ENCODE peak calls at places on chromosome 22, in ten cellular contexts. Y, X, G, D, L, B, F, O, H and R are unnamed samples.
A peak's percentile ranks its signal among the peaks of the same experiment; 100 is the strongest.

GRCh38 chr22:37235897-37236607 is 8.0 kb downstream of the RAC2 start:
- DNase-seq in Y (no peak), X (no peak), G (no peak), D (no peak), L (no peak), B (no peak), F (no peak), O (no peak), H (no peak), R (no peak)

GRCh38 chr22:37051629-37052385 is at the start of gene KCTD17:
- DNase-seq in Y (peak; percentile 78), X (peak; percentile 77), G (peak; percentile 69), D (peak; percentile 60), L (peak; percentile 61), B (peak; percentile 66), F (peak; percentile 80), O (peak; percentile 79), H (peak; percentile 66), R (no peak)

GRCh38 chr22:18088825-18089568 is 11.2 kb downstream of the PEX26 start:
- DNase-seq in Y (peak; percentile 65), X (no peak), G (no peak), D (no peak), L (no peak), B (no peak), F (no peak), O (no peak), H (no peak), R (no peak)

GRCh38 chr22:32181043-32181442 is 21.9 kb upstream of the C22orf42 start:
- DNase-seq in Y (no peak), X (no peak), G (no peak), D (no peak), L (no peak), B (no peak), F (no peak), O (no peak), H (no peak), R (no peak)

GRCh38 chr22:31139866-31140716 is at the start of gene PLA2G3:
- DNase-seq in Y (no peak), X (no peak), G (no peak), D (peak; percentile 62), L (no peak), B (peak; percentile 88), F (peak; percentile 94), O (peak; percentile 99), H (no peak), R (no peak)

GRCh38 chr22:30444632-30445437 is 19.3 kb downstream of the MTFP1 start:
- DNase-seq in Y (no peak), X (peak; percentile 64), G (peak; percentile 39), D (peak; percentile 59), L (peak; percentile 37), B (peak; percentile 77), F (peak; percentile 82), O (peak; percentile 89), H (no peak), R (no peak)

GRCh38 chr22:27345681-27346080 is 455.9 kb downstream of the MN1 start:
- DNase-seq in Y (no peak), X (no peak), G (no peak), D (no peak), L (no peak), B (no peak), F (no peak), O (no peak), H (no peak), R (no peak)

GRCh38 chr22:25884121-25884520 is 142.1 kb downstream of the MYO18B start:
- DNase-seq in Y (no peak), X (no peak), G (no peak), D (no peak), L (no peak), B (no peak), F (no peak), O (no peak), H (no peak), R (no peak)

GRCh38 chr22:30008401-30008800 is 71.9 kb upstream of the HORMAD2 start:
- DNase-seq in Y (no peak), X (no peak), G (no peak), D (no peak), L (no peak), B (no peak), F (peak; percentile 63), O (no peak), H (no peak), R (no peak)

GRCh38 chr22:50626314-50626855 is 1.6 kb downstream of the ARSA start:
- DNase-seq in Y (no peak), X (no peak), G (no peak), D (no peak), L (no peak), B (no peak), F (no peak), O (no peak), H (no peak), R (no peak)

GRCh38 chr22:35917651-35918050 is 111.0 kb downstream of the RBFOX2 start:
- DNase-seq in Y (no peak), X (no peak), G (no peak), D (no peak), L (no peak), B (no peak), F (no peak), O (no peak), H (no peak), R (no peak)

GRCh38 chr22:50585238-50585637 is 2.6 kb upstream of the CHKB start:
- DNase-seq in Y (no peak), X (no peak), G (no peak), D (no peak), L (peak; percentile 6), B (no peak), F (no peak), O (no peak), H (no peak), R (no peak)

GRCh38 chr22:29704528-29705285 is 15.1 kb upstream of the CABP7 start:
- DNase-seq in Y (no peak), X (no peak), G (no peak), D (peak; percentile 68), L (no peak), B (peak; percentile 71), F (no peak), O (no peak), H (no peak), R (peak; percentile 81)

GRCh38 chr22:50712341-50713007 is 25.5 kb upstream of the ACR start:
- DNase-seq in Y (no peak), X (no peak), G (no peak), D (no peak), L (no peak), B (no peak), F (no peak), O (no peak), H (no peak), R (no peak)

GRCh38 chr22:35368386-35368785 is 12.5 kb upstream of the HMOX1 start:
- DNase-seq in Y (no peak), X (no peak), G (no peak), D (no peak), L (no peak), B (no peak), F (no peak), O (no peak), H (no peak), R (no peak)

DNA sequence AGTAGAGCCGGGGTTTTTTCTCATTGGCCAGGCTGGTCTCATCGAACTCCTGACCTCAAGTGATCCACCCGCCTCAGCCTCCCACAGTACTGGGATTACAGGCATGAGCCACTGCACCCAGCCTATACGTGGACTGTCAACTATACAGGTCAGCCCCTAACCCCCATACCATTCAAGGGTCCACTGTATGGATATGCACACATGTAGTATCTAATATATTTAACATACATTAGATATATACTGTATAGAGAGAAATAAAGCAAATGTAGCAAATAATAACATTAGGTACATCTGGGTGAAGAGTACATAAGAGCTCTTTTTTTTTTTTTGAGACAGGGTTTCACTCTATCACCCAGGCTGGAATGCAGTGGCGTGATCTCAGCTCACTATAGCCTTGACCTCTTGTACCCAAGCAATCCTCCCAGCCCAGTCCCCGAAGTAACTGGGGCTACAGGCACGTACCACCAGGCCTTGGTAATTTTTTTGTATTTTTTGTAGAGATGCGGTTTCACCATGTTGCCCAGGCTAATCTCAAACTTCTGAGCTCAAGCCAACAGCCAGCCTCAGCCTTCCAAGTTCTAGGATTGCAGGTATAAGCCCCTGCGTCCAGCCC is 1.5 kb upstream of the ATP5MGL start:
- DNase-seq in Y (no peak), X (no peak), G (no peak), D (peak; percentile 59), L (no peak), B (no peak), F (no peak), O (no peak), H (no peak), R (no peak)
- H3K27ac ChIP-seq in Y (peak overlapping the region; percentile 96), X (no peak overlapping the region), G (no peak overlapping the region), D (peak overlapping the region; percentile 32), L (no peak overlapping the region), B (no peak overlapping the region), F (no peak overlapping the region), O (no peak overlapping the region), H (no peak overlapping the region), R (no peak overlapping the region)

GRCh38 chr22:24510694-24511625 is 15.8 kb downstream of the UPB1 start:
- DNase-seq in Y (no peak), X (no peak), G (no peak), D (peak; percentile 63), L (no peak), B (peak; percentile 55), F (no peak), O (no peak), H (no peak), R (no peak)
- H3K27ac ChIP-seq in Y (peak overlapping the region; percentile 69), X (no peak overlapping the region), G (peak overlapping the region; percentile 12), D (no peak overlapping the region), L (no peak overlapping the region), B (no peak overlapping the region), F (no peak overlapping the region), O (no peak overlapping the region), H (no peak overlapping the region), R (no peak overlapping the region)

DNA sequence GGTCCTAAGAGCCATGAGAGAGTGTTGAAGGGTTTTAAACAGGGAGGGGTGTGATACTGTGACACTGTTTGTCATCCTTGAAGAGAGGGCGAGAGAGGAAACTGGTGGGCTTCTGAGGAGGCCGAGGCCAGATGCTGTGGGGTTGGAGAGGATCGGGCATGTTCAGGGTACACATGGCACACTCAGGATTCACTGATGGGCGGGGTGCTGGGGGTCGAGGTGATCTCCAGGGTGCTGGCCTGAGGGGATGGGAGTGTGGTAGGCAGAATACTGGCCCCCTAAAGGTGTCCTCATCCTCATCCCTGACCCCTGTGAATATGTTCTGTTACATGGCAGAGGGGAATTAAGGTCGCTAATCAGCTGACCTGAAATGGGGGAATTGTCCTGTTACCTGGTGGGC is 7.3 kb downstream of the TBC1D22A start:
- DNase-seq in Y (no peak), X (no peak), G (no peak), D (no peak), L (no peak), B (no peak), F (no peak), O (no peak), H (no peak), R (no peak)
- H3K27ac ChIP-seq in Y (peak overlapping the region; percentile 86), X (no peak overlapping the region), G (no peak overlapping the region), D (no peak overlapping the region), L (no peak overlapping the region), B (peak overlapping the region; percentile 58), F (no peak overlapping the region), O (no peak overlapping the region), H (no peak overlapping the region), R (peak overlapping the region; percentile 72)

DNA sequence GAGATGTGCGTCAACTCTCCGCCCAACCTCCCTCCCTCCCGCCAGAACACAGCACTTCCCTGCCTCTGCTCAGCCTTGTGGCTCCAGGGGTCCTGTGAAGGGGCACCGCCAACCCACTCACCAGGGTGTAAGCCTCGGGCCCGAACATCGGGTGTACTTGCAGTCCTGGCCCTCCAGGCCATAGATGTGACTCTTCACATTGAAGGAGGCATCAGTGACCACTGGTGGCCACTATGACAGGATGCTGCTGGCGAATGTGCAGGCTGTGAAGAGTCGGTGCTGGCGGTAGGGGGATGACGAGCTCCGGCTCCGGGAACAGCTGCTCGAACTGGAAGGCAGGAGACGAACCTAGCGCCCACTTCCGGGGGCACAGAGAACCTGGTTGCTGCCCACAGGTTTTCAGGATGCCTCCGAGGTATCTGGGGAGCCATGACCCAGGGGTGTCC is 97.4 kb downstream of the MED15 start:
- DNase-seq in Y (no peak), X (no peak), G (no peak), D (no peak), L (no peak), B (peak; percentile 28), F (no peak), O (peak; percentile 10), H (no peak), R (no peak)
- H3K27ac ChIP-seq in Y (no peak overlapping the region), X (no peak overlapping the region), G (no peak overlapping the region), D (no peak overlapping the region), L (no peak overlapping the region), B (no peak overlapping the region), F (no peak overlapping the region), O (no peak overlapping the region), H (no peak overlapping the region), R (no peak overlapping the region)